ENCODE peak calls at places on chromosomes 4 and X, in eight cellular contexts. One of them, this sample, is unnamed.

GRCh38 chr4:2793578-2793919 is 664 bp downstream of the SH3BP2 start:
- DNase-seq in suprapubic skin: peak
- DNase-seq in stomach: peak
- DNase-seq in A549: peak
- DNase-seq in transverse colon: peak
- DNase-seq in sigmoid colon: peak
- DNase-seq in HepG2: no peak
- DNase-seq in ovary: peak
- DNase-seq in this sample: no peak

GRCh38 chr4:84644087-84644486 is 61.2 kb downstream of the CDS1 start:
- DNase-seq in suprapubic skin: no peak
- DNase-seq in stomach: no peak
- DNase-seq in A549: no peak
- DNase-seq in transverse colon: no peak
- DNase-seq in sigmoid colon: no peak
- DNase-seq in HepG2: no peak
- DNase-seq in ovary: no peak
- DNase-seq in this sample: no peak

GRCh38 chrX:132615396-132616131 is 126.7 kb upstream of the MBNL3 start:
- DNase-seq in suprapubic skin: no peak
- DNase-seq in stomach: peak
- DNase-seq in A549: peak
- DNase-seq in transverse colon: peak
- DNase-seq in sigmoid colon: no peak
- DNase-seq in HepG2: peak
- DNase-seq in ovary: peak
- DNase-seq in this sample: peak

GRCh38 chrX:17067534-17067933 is 121.1 kb downstream of the REPS2 start:
- DNase-seq in suprapubic skin: no peak
- DNase-seq in stomach: no peak
- DNase-seq in A549: no peak
- DNase-seq in transverse colon: no peak
- DNase-seq in sigmoid colon: no peak
- DNase-seq in HepG2: no peak
- DNase-seq in ovary: no peak
- DNase-seq in this sample: no peak

GRCh38 chr4:145808021-145808650 is 128.2 kb downstream of the C4orf51 start:
- DNase-seq in suprapubic skin: no peak
- DNase-seq in stomach: no peak
- DNase-seq in A549: peak
- DNase-seq in transverse colon: no peak
- DNase-seq in sigmoid colon: no peak
- DNase-seq in HepG2: peak
- DNase-seq in ovary: no peak
- DNase-seq in this sample: no peak

GRCh38 chr4:30952526-30953219 is 232.5 kb downstream of the PCDH7 start:
- DNase-seq in suprapubic skin: no peak
- DNase-seq in stomach: no peak
- DNase-seq in A549: peak
- DNase-seq in transverse colon: no peak
- DNase-seq in sigmoid colon: no peak
- DNase-seq in HepG2: no peak
- DNase-seq in ovary: no peak
- DNase-seq in this sample: no peak

GRCh38 chr4:32196950-32197688 is 1477.0 kb downstream of the PCDH7 start:
- DNase-seq in suprapubic skin: no peak
- DNase-seq in stomach: no peak
- DNase-seq in A549: no peak
- DNase-seq in transverse colon: no peak
- DNase-seq in sigmoid colon: no peak
- DNase-seq in HepG2: no peak
- DNase-seq in ovary: no peak
- DNase-seq in this sample: no peak

GRCh38 chr4:61200991-61201526 is 933 bp downstream of the ADGRL3 start:
- DNase-seq in suprapubic skin: peak
- DNase-seq in stomach: no peak
- DNase-seq in A549: no peak
- DNase-seq in transverse colon: no peak
- DNase-seq in sigmoid colon: no peak
- DNase-seq in HepG2: no peak
- DNase-seq in ovary: peak
- DNase-seq in this sample: no peak

GRCh38 chr4:161936625-161937133 is 227.1 kb downstream of the FSTL5 start:
- DNase-seq in suprapubic skin: no peak
- DNase-seq in stomach: no peak
- DNase-seq in A549: peak
- DNase-seq in transverse colon: no peak
- DNase-seq in sigmoid colon: no peak
- DNase-seq in HepG2: no peak
- DNase-seq in ovary: no peak
- DNase-seq in this sample: no peak

DNA sequence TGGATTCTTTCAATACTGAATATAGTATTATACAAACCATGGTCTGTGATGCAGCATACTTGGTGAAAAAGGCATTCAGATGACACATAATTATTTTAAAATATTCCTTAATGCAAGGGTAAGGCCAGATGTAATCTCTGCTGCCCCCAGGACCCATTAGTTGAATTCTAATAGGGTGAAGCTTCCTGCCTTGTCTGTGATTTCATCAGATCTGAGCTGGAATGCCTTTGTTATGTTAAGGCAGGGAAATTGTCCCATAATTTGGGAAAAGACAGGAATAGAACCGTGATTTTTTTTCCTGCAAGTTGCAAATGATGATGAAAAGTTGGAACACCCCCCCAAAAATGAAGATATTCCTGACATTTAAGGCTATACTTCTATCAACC is 26.2 kb downstream of the ZRSR2 start:
- DNase-seq in suprapubic skin: no peak
- DNase-seq in stomach: no peak
- DNase-seq in A549: no peak
- DNase-seq in transverse colon: no peak
- DNase-seq in sigmoid colon: no peak
- DNase-seq in HepG2: no peak
- DNase-seq in ovary: no peak
- DNase-seq in this sample: no peak
- TF ChIP-seq CTCF in suprapubic skin: no peak
- TF ChIP-seq CTCF in stomach: no peak
- TF ChIP-seq CTCF in A549: no peak
- TF ChIP-seq CTCF in transverse colon: peak
- TF ChIP-seq CTCF in sigmoid colon: no peak
- TF ChIP-seq CTCF in HepG2: no peak
- TF ChIP-seq CTCF in ovary: no peak
- TF ChIP-seq CTCF in this sample: no peak

GRCh38 chrX:1885116-1885515 is 270.3 kb downstream of the ASMT start:
- DNase-seq in suprapubic skin: no peak
- DNase-seq in stomach: no peak
- DNase-seq in A549: no peak
- DNase-seq in transverse colon: no peak
- DNase-seq in sigmoid colon: no peak
- DNase-seq in HepG2: no peak
- DNase-seq in ovary: no peak
- DNase-seq in this sample: no peak
- TF ChIP-seq EP300 in suprapubic skin: no peak
- TF ChIP-seq EP300 in stomach: no peak
- TF ChIP-seq EP300 in A549: no peak
- TF ChIP-seq EP300 in transverse colon: no peak
- TF ChIP-seq EP300 in sigmoid colon: no peak
- TF ChIP-seq EP300 in HepG2: no peak
- TF ChIP-seq EP300 in ovary: no peak
- TF ChIP-seq EP300 in this sample: no peak

DNA sequence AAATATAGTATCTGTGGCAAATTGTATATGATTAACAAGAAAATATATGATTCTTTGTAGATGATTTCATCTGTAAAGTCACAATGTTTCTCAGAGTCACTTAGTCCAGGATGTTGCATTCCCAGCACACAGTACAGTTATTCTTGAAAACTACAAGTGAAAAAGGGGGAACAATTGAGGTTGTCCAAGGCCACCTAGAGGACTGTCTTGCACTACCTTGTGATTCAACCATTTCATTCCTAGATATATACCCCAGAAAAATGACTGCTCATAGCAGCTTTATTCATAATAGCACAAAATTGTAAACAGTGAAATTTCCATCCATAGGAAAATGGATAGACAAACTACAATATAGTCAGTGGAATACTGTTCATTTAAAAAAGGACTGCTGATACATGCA is 16.0 kb downstream of the C4orf33 start:
- DNase-seq in suprapubic skin: no peak
- DNase-seq in stomach: no peak
- DNase-seq in A549: no peak
- DNase-seq in transverse colon: no peak
- DNase-seq in sigmoid colon: no peak
- DNase-seq in HepG2: no peak
- DNase-seq in ovary: no peak
- DNase-seq in this sample: no peak
- TF ChIP-seq CTCF in suprapubic skin: no peak
- TF ChIP-seq CTCF in stomach: no peak
- TF ChIP-seq CTCF in A549: no peak
- TF ChIP-seq CTCF in transverse colon: no peak
- TF ChIP-seq CTCF in sigmoid colon: no peak
- TF ChIP-seq CTCF in HepG2: no peak
- TF ChIP-seq CTCF in ovary: no peak
- TF ChIP-seq CTCF in this sample: no peak

DNA sequence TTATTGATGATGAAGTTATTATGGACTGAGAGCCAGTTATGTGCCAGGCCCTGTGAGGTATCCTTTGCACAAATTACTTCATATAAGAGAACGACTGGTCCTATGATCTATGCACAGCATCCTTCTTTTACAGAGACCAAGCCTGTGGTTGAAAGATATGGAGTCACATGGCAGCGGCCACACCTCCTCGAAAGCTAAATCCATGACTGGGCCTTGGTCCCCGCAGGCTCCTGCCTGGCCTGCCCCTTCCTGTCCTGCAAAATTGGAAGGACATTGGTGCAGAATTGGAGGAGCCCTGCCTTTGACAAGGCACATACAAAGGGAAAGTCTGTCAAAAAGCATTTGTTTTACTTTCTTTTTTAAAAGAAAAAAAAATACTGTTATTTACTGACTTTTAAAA is 18.3 kb downstream of the SORBS2 start:
- DNase-seq in suprapubic skin: no peak
- DNase-seq in stomach: no peak
- DNase-seq in A549: no peak
- DNase-seq in transverse colon: no peak
- DNase-seq in sigmoid colon: no peak
- DNase-seq in HepG2: no peak
- DNase-seq in ovary: no peak
- DNase-seq in this sample: no peak
- TF ChIP-seq EP300 in suprapubic skin: no peak
- TF ChIP-seq EP300 in stomach: no peak
- TF ChIP-seq EP300 in A549: no peak
- TF ChIP-seq EP300 in transverse colon: no peak
- TF ChIP-seq EP300 in sigmoid colon: no peak
- TF ChIP-seq EP300 in HepG2: no peak
- TF ChIP-seq EP300 in ovary: no peak
- TF ChIP-seq EP300 in this sample: no peak

GRCh38 chr4:133969202-133969873 is 232.3 kb downstream of the PABPC4L start:
- DNase-seq in suprapubic skin: no peak
- DNase-seq in stomach: no peak
- DNase-seq in A549: peak
- DNase-seq in transverse colon: no peak
- DNase-seq in sigmoid colon: no peak
- DNase-seq in HepG2: no peak
- DNase-seq in ovary: no peak
- DNase-seq in this sample: no peak
- TF ChIP-seq CTCF in suprapubic skin: no peak
- TF ChIP-seq CTCF in stomach: no peak
- TF ChIP-seq CTCF in A549: no peak
- TF ChIP-seq CTCF in transverse colon: no peak
- TF ChIP-seq CTCF in sigmoid colon: no peak
- TF ChIP-seq CTCF in HepG2: no peak
- TF ChIP-seq CTCF in ovary: no peak
- TF ChIP-seq CTCF in this sample: no peak

GRCh38 chr4:168505996-168506395 is 9.1 kb downstream of the PALLD start:
- DNase-seq in suprapubic skin: no peak
- DNase-seq in stomach: no peak
- DNase-seq in A549: no peak
- DNase-seq in transverse colon: no peak
- DNase-seq in sigmoid colon: no peak
- DNase-seq in HepG2: no peak
- DNase-seq in ovary: no peak
- DNase-seq in this sample: no peak

GRCh38 chr4:168504526-168504925 is 7.7 kb downstream of the PALLD start:
- DNase-seq in suprapubic skin: no peak
- DNase-seq in stomach: no peak
- DNase-seq in A549: no peak
- DNase-seq in transverse colon: no peak
- DNase-seq in sigmoid colon: no peak
- DNase-seq in HepG2: no peak
- DNase-seq in ovary: no peak
- DNase-seq in this sample: no peak

GRCh38 chr4:168509786-168510185 is 12.9 kb downstream of the PALLD start:
- DNase-seq in suprapubic skin: no peak
- DNase-seq in stomach: no peak
- DNase-seq in A549: no peak
- DNase-seq in transverse colon: no peak
- DNase-seq in sigmoid colon: no peak
- DNase-seq in HepG2: no peak
- DNase-seq in ovary: no peak
- DNase-seq in this sample: no peak

GRCh38 chr4:168508683-168509082 is 11.8 kb downstream of the PALLD start:
- DNase-seq in suprapubic skin: no peak
- DNase-seq in stomach: no peak
- DNase-seq in A549: no peak
- DNase-seq in transverse colon: no peak
- DNase-seq in sigmoid colon: no peak
- DNase-seq in HepG2: no peak
- DNase-seq in ovary: no peak
- DNase-seq in this sample: no peak

DNA sequence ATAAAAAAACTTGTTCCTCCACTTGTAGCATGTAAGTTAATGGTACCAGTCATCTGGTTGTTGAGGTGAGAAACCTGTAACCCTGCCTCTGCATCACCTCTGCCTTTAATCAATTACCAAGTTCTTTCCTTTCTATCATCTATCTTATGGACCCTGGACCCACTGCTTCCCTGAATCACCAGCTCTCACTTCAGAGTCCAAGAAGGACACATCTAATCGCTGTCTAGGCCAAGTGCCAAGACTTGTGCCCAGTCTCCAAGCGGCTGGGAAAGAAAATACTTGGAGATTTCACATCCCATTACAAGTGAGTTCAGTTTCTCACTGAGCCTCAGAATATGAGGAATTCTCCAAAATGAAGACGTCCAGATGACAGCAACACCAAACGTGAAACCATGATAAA is 10.3 kb downstream of the PALLD start:
- DNase-seq in suprapubic skin: no peak
- DNase-seq in stomach: peak
- DNase-seq in A549: no peak
- DNase-seq in transverse colon: no peak
- DNase-seq in sigmoid colon: no peak
- DNase-seq in HepG2: no peak
- DNase-seq in ovary: no peak
- DNase-seq in this sample: no peak
- TF ChIP-seq EP300 in suprapubic skin: no peak
- TF ChIP-seq EP300 in stomach: no peak
- TF ChIP-seq EP300 in A549: no peak
- TF ChIP-seq EP300 in transverse colon: no peak
- TF ChIP-seq EP300 in sigmoid colon: no peak
- TF ChIP-seq EP300 in HepG2: no peak
- TF ChIP-seq EP300 in ovary: no peak
- TF ChIP-seq EP300 in this sample: no peak